ENCODE peak calls at places on chromosomes 2 and 18, in seven cellular contexts. I is mucosa of descending colon; C is right cardiac atrium; O is CD8-positive, alpha-beta T cell; D is A549; T is pancreas; F is GM23338. N is an unnamed sample. For H3K4me1, the result is how much of the 10 kb centered on the place peaks cover.

GRCh38 chr2:171837736-171838135 is 56.3 kb downstream of the SLC25A12 start:
- DNase-seq in I (no peak), C (no peak), O (no peak), D (no peak), T (no peak), F (no peak), N (no peak)

GRCh38 chr2:238082151-238082550 is 18.0 kb upstream of the ESPNL start:
- DNase-seq in I (no peak), C (no peak), O (peak), D (no peak), T (no peak), F (no peak), N (no peak)

GRCh38 chr18:57087985-57088384 is 58.9 kb upstream of the BOD1L2 start:
- DNase-seq in I (peak), C (no peak), O (no peak), D (no peak), T (no peak), F (no peak), N (no peak)

GRCh38 chr2:141439524-141439923 is 691.3 kb downstream of the LRP1B start:
- DNase-seq in I (no peak), C (no peak), O (no peak), D (no peak), T (no peak), F (no peak), N (no peak)

GRCh38 chr2:208545398-208546042 is 138.9 kb downstream of the PTH2R start:
- DNase-seq in I (peak), C (no peak), O (no peak), D (no peak), T (no peak), F (peak), N (no peak)

GRCh38 chr2:214135966-214136365 is 274.9 kb upstream of the VWC2L start:
- DNase-seq in I (no peak), C (no peak), O (no peak), D (no peak), T (no peak), F (no peak), N (no peak)

GRCh38 chr18:59141294-59142068 is 1.8 kb downstream of the SEC11C start:
- DNase-seq in I (no peak), C (no peak), O (no peak), D (no peak), T (no peak), F (no peak), N (no peak)

GRCh38 chr2:121093735-121094520 is 191.1 kb downstream of the TFCP2L1 start:
- DNase-seq in I (no peak), C (no peak), O (no peak), D (no peak), T (no peak), F (no peak), N (no peak)

GRCh38 chr2:2646312-2647051 is 315.4 kb upstream of the MYT1L start:
- DNase-seq in I (no peak), C (no peak), O (peak), D (no peak), T (no peak), F (no peak), N (no peak)

GRCh38 chr18:76679259-76679658 is 143.1 kb upstream of the ZNF236 start:
- DNase-seq in I (no peak), C (no peak), O (no peak), D (no peak), T (no peak), F (peak), N (no peak)

GRCh38 chr2:12897181-12897580 is 180.4 kb downstream of the TRIB2 start:
- DNase-seq in I (no peak), C (no peak), O (peak), D (no peak), T (no peak), F (no peak), N (no peak)

GRCh38 chr2:231455890-231456289 is 8.4 kb downstream of the NCL start:
- DNase-seq in I (no peak), C (no peak), O (no peak), D (no peak), T (no peak), F (no peak), N (no peak)

GRCh38 chr18:49031511-49032188 is 80.9 kb upstream of the SMAD7 start:
- DNase-seq in I (no peak), C (no peak), O (peak), D (no peak), T (no peak), F (no peak), N (no peak)

GRCh38 chr2:222034058-222034457 is 264.7 kb downstream of the PAX3 start:
- DNase-seq in I (no peak), C (no peak), O (no peak), D (no peak), T (no peak), F (no peak), N (no peak)

GRCh38 chr18:31819106-31819924 is 58.6 kb upstream of the SLC25A52 start:
- DNase-seq in I (no peak), C (no peak), O (no peak), D (peak), T (no peak), F (peak), N (no peak)

GRCh38 chr18:24051256-24051947 is 36.8 kb downstream of the TTC39C start:
- DNase-seq in I (no peak), C (no peak), O (no peak), D (no peak), T (no peak), F (no peak), N (no peak)

GRCh38 chr2:8431446-8432125 is 250.3 kb upstream of the ID2 start:
- DNase-seq in I (no peak), C (no peak), O (no peak), D (no peak), T (no peak), F (no peak), N (no peak)

GRCh38 chr2:12796617-12797016 is 79.9 kb downstream of the TRIB2 start:
- DNase-seq in I (no peak), C (peak), O (no peak), D (no peak), T (no peak), F (no peak), N (peak)

GRCh38 chr2:233114421-233114861 is 54.3 kb downstream of the INPP5D start:
- DNase-seq in I (no peak), C (no peak), O (no peak), D (no peak), T (no peak), F (no peak), N (no peak)

GRCh38 chr2:105324732-105325131 is 4.8 kb downstream of the TGFBRAP1 start:
- DNase-seq in I (no peak), C (no peak), O (no peak), D (no peak), T (no peak), F (peak), N (no peak)

GRCh38 chr2:45468279-45468678 is 142.8 kb downstream of the SRBD1 start:
- DNase-seq in I (no peak), C (no peak), O (no peak), D (no peak), T (no peak), F (no peak), N (no peak)

GRCh38 chr18:49441338-49441938 is 19.0 kb downstream of the DYM start:
- DNase-seq in I (no peak), C (no peak), O (no peak), D (no peak), T (no peak), F (no peak), N (no peak)

GRCh38 chr2:98172951-98173350 is 86.0 kb downstream of the VWA3B start:
- DNase-seq in I (no peak), C (no peak), O (no peak), D (no peak), T (no peak), F (no peak), N (no peak)

GRCh38 chr2:137797630-137798029 is 166.6 kb upstream of the HNMT start:
- DNase-seq in I (no peak), C (no peak), O (no peak), D (no peak), T (no peak), F (no peak), N (no peak)

GRCh38 chr2:97871096-97871780 is 124.5 kb downstream of the TMEM131 start:
- DNase-seq in I (no peak), C (no peak), O (no peak), D (no peak), T (no peak), F (no peak), N (no peak)

GRCh38 chr2:230319211-230319862 is 7.7 kb upstream of the SP140L start:
- DNase-seq in I (no peak), C (no peak), O (peak), D (no peak), T (no peak), F (no peak), N (no peak)

GRCh38 chr18:23617412-23618009 is 31.2 kb upstream of the NPC1 start:
- DNase-seq in I (no peak), C (no peak), O (no peak), D (no peak), T (no peak), F (no peak), N (no peak)

GRCh38 chr2:198452327-198452726 is 647.9 kb downstream of the PLCL1 start:
- DNase-seq in I (no peak), C (no peak), O (no peak), D (no peak), T (no peak), F (no peak), N (no peak)

GRCh38 chr2:57100436-57100835 is 916.6 kb downstream of the CCDC85A start:
- DNase-seq in I (no peak), C (no peak), O (no peak), D (no peak), T (no peak), F (no peak), N (no peak)

GRCh38 chr2:1717129-1717528 is 27.2 kb downstream of the PXDN start:
- DNase-seq in I (no peak), C (peak), O (no peak), D (no peak), T (no peak), F (no peak), N (no peak)

GRCh38 chr2:58447586-58447985 is 206.5 kb upstream of the FANCL start:
- DNase-seq in I (no peak), C (no peak), O (no peak), D (no peak), T (no peak), F (no peak), N (no peak)

GRCh38 chr18:59742325-59743111 is 45.3 kb upstream of the CCBE1 start:
- DNase-seq in I (no peak), C (peak), O (no peak), D (no peak), T (no peak), F (no peak), N (peak)

DNA sequence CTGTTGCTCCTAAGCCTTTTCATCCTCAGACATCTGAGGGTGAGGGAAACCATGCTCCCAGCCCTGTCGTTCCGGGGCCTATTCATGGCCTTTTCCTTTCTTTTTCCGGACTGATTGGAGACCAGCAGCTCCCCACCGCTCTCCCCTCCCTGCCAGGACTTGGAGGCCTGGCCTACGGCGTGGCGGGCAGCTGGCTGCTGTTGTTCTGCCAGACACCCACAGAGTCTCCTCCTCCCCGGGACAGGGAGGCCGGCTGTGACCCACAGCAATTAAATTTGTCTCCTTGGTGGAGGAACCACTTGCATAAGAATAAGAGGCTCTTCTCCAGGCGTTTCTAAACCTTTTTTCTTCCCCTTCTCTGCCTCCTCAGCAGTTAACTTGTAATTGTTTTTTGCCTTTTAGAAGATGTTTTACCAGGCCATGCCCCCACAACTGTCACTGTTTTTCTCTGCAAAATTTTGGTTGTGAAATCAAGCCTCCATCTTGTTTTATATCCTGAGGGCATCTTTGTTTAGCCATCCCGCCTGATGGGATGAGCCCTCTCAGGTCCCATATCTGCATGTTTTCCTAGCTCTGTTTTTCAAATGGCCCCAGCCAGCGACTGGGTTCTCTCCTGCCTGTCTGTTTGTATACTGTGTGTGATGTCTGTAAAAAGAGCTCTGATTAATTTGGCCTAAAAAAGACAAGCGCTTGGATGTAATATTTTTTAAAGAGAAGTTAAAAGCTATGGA is 1060.0 kb upstream of the DDX18 start:
- DNase-seq in I (no peak), C (no peak), O (no peak), D (no peak), T (peak), F (peak), N (no peak)
- H3K4me3 ChIP-seq in I (no peak), C (no peak), O (no peak), D (no peak), T (no peak), F (peak), N (no peak)

GRCh38 chr18:35466815-35467623 is 30.7 kb downstream of the INO80C start:
- DNase-seq in I (no peak), C (no peak), O (no peak), D (no peak), T (no peak), F (no peak), N (no peak)

GRCh38 chr18:35466334-35466733 is 31.4 kb downstream of the INO80C start:
- DNase-seq in I (no peak), C (no peak), O (no peak), D (no peak), T (no peak), F (no peak), N (no peak)

GRCh38 chr18:35463837-35464236 is 33.9 kb downstream of the INO80C start:
- DNase-seq in I (no peak), C (no peak), O (no peak), D (no peak), T (no peak), F (no peak), N (no peak)

GRCh38 chr18:35463050-35463449 is 34.7 kb downstream of the INO80C start:
- DNase-seq in I (no peak), C (peak), O (no peak), D (no peak), T (no peak), F (no peak), N (peak)

DNA sequence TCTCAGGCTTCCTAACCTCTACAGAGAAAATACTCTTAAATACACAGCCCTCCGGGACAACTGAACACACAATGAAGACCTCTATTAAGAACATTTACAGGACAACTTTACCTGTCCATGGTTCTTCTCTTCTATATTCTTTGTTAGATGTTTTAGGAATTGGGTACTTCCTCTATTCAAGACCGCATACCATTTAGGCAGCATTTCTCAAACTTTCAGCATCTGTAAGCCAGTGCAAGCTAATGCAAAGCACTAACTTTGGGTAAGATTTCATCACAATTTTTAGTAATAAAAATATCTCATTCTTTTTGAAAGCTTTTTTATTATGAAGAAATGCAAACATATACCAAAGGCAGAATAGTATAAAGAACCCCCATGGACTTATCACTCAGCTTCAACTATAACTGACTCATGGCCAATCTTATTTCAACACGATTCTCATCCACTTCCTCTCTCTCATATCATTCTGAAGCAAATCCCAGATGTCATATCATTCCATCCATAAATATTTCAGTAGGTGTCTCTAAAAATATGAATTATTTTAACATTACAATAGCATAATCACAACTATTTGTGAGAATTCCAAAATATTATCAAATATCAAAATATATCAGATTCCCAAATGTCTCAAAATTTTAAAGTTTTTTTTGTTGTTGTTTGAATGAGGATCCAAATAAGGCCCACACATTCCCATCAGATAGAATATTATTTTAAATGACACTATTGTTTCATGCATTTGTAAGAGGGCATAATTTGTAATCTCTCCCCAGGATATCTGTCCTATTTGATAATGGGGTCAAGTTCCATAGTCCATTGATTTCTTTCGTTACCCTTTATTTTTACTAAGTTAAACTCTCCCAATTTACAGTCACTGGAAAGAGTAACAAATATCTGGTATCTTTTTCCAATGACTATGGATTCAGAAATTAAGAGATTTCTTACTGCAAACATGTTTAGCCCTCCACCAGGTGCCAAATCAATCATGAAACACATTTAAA is 32.7 kb downstream of the INO80C start:
- DNase-seq in I (no peak), C (no peak), O (no peak), D (no peak), T (no peak), F (no peak), N (no peak)
- H3K4me1 ChIP-seq in I (under half), C (under half), O (under half), D (half or more), T (under half), F (under half), N (under half)

GRCh38 chr2:31238906-31239841 is 5.2 kb downstream of the EHD3 start:
- DNase-seq in I (no peak), C (no peak), O (peak), D (no peak), T (no peak), F (no peak), N (peak)
- H3K4me3 ChIP-seq in I (no peak), C (no peak), O (no peak), D (no peak), T (no peak), F (no peak), N (no peak)

GRCh38 chr2:200377774-200378336 is 71.4 kb downstream of the SPATS2L start:
- DNase-seq in I (peak), C (no peak), O (no peak), D (no peak), T (no peak), F (no peak), N (no peak)

GRCh38 chr2:200380139-200380561 is 73.7 kb downstream of the SPATS2L start:
- DNase-seq in I (no peak), C (no peak), O (no peak), D (no peak), T (no peak), F (no peak), N (no peak)

GRCh38 chr2:200377143-200377773 is 70.8 kb downstream of the SPATS2L start:
- DNase-seq in I (no peak), C (no peak), O (no peak), D (no peak), T (no peak), F (no peak), N (no peak)

GRCh38 chr2:200379481-200380120 is 73.1 kb downstream of the SPATS2L start:
- DNase-seq in I (no peak), C (no peak), O (no peak), D (no peak), T (no peak), F (no peak), N (no peak)

DNA sequence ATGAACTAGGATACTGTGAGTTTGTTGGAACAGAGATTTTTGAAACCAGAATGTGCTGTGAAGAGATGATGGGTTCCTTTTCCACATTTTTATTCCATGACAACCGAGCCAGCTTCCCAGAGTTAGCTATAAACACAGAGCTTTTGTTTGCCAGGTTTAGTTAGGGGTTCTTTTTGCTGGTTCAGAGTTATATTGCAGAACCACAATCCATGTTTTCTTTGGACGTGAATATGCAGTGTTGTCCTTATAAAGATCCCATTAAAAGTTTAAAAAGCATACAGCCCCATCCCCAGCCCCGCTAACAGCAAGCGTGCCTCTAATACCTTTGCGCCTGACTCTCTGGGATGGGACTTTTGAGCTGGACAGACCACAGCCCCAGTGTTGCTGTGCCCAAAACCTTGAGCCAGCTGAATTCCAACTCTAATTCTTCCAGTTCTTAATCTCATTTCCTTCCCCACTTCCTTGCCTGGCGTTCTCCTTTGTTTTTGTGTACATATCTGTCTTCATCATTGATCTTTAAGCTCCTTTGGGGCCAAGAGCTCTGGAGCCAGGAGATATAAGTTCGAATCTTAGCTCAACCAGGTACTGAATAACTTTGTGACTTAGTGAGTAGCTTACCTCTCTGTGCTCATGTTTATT is 72.3 kb downstream of the SPATS2L start:
- DNase-seq in I (no peak), C (no peak), O (no peak), D (no peak), T (no peak), F (no peak), N (no peak)
- H3K4me1 ChIP-seq in I (half or more), C (under half), O (under half), D (half or more), T (under half), F (half or more), N (half or more)

N was measured in heart left ventricle.